ENCODE peak calls at places on chromosomes 6 and 20, in eight cellular contexts. One of them, this sample, is unnamed.

GRCh38 chr20:31823360-31824124 is 4.4 kb downstream of the MYLK2 start:
- DNase-seq in brain microvascular endothelial cell: peak
- DNase-seq in adrenal gland: no peak
- DNase-seq in Panc1: no peak
- DNase-seq in mammary epithelial cell: no peak
- DNase-seq in body of pancreas: no peak
- DNase-seq in endothelial cell of umbilical vein: peak
- DNase-seq in PC-9: no peak
- DNase-seq in this sample: no peak

GRCh38 chr20:14700641-14700965 is 363.2 kb upstream of the FLRT3 start:
- DNase-seq in endothelial cell of umbilical vein: no peak
- DNase-seq in mammary epithelial cell: peak
- DNase-seq in brain microvascular endothelial cell: no peak
- DNase-seq in body of pancreas: no peak
- DNase-seq in PC-9: no peak
- DNase-seq in adrenal gland: no peak
- DNase-seq in Panc1: no peak
- DNase-seq in this sample: no peak

GRCh38 chr20:46073443-46073842 is 16.3 kb downstream of the NCOA5 start:
- DNase-seq in endothelial cell of umbilical vein: no peak
- DNase-seq in brain microvascular endothelial cell: no peak
- DNase-seq in body of pancreas: no peak
- DNase-seq in adrenal gland: no peak
- DNase-seq in PC-9: peak
- DNase-seq in mammary epithelial cell: peak
- DNase-seq in Panc1: no peak
- DNase-seq in this sample: no peak

GRCh38 chr6:169087436-169088046 is 166.1 kb downstream of the THBS2 start:
- DNase-seq in endothelial cell of umbilical vein: no peak
- DNase-seq in Panc1: no peak
- DNase-seq in brain microvascular endothelial cell: no peak
- DNase-seq in body of pancreas: no peak
- DNase-seq in PC-9: no peak
- DNase-seq in adrenal gland: no peak
- DNase-seq in mammary epithelial cell: no peak
- DNase-seq in this sample: no peak

GRCh38 chr6:16136536-16137450 is 7.9 kb downstream of the MYLIP start:
- DNase-seq in adrenal gland: no peak
- DNase-seq in brain microvascular endothelial cell: peak
- DNase-seq in mammary epithelial cell: peak
- DNase-seq in body of pancreas: no peak
- DNase-seq in endothelial cell of umbilical vein: peak
- DNase-seq in PC-9: peak
- DNase-seq in Panc1: no peak
- DNase-seq in this sample: peak

GRCh38 chr6:11772109-11772830 is 6.3 kb downstream of the ADTRP start:
- DNase-seq in adrenal gland: no peak
- DNase-seq in PC-9: peak
- DNase-seq in brain microvascular endothelial cell: peak
- DNase-seq in endothelial cell of umbilical vein: peak
- DNase-seq in mammary epithelial cell: peak
- DNase-seq in Panc1: no peak
- DNase-seq in body of pancreas: no peak
- DNase-seq in this sample: no peak

GRCh38 chr20:54148947-54149764 is 24.6 kb downstream of the CYP24A1 start:
- DNase-seq in mammary epithelial cell: peak
- DNase-seq in adrenal gland: no peak
- DNase-seq in brain microvascular endothelial cell: no peak
- DNase-seq in endothelial cell of umbilical vein: no peak
- DNase-seq in PC-9: peak
- DNase-seq in body of pancreas: no peak
- DNase-seq in Panc1: no peak
- DNase-seq in this sample: no peak

GRCh38 chr6:106377061-106377540 is 16.6 kb downstream of the CRYBG1 start:
- DNase-seq in body of pancreas: no peak
- DNase-seq in brain microvascular endothelial cell: peak
- DNase-seq in adrenal gland: no peak
- DNase-seq in Panc1: no peak
- DNase-seq in endothelial cell of umbilical vein: peak
- DNase-seq in PC-9: no peak
- DNase-seq in mammary epithelial cell: peak
- DNase-seq in this sample: no peak

GRCh38 chr6:140773276-140773675 is 1359.4 kb upstream of the GJE1 start:
- DNase-seq in adrenal gland: no peak
- DNase-seq in brain microvascular endothelial cell: peak
- DNase-seq in endothelial cell of umbilical vein: peak
- DNase-seq in Panc1: no peak
- DNase-seq in mammary epithelial cell: no peak
- DNase-seq in body of pancreas: no peak
- DNase-seq in PC-9: no peak
- DNase-seq in this sample: no peak

GRCh38 chr6:129312865-129313264 is 397.1 kb downstream of the ARHGAP18 start:
- DNase-seq in brain microvascular endothelial cell: peak
- DNase-seq in body of pancreas: no peak
- DNase-seq in adrenal gland: no peak
- DNase-seq in Panc1: no peak
- DNase-seq in PC-9: peak
- DNase-seq in mammary epithelial cell: peak
- DNase-seq in endothelial cell of umbilical vein: no peak
- DNase-seq in this sample: peak

GRCh38 chr6:167094436-167094819 is 28.5 kb upstream of the CCR6 start:
- DNase-seq in adrenal gland: no peak
- DNase-seq in endothelial cell of umbilical vein: no peak
- DNase-seq in Panc1: no peak
- DNase-seq in mammary epithelial cell: no peak
- DNase-seq in body of pancreas: no peak
- DNase-seq in PC-9: no peak
- DNase-seq in brain microvascular endothelial cell: peak
- DNase-seq in this sample: no peak

GRCh38 chr6:81787313-81788068 is 35.0 kb upstream of the TENT5A start:
- DNase-seq in PC-9: peak
- DNase-seq in mammary epithelial cell: peak
- DNase-seq in body of pancreas: no peak
- DNase-seq in endothelial cell of umbilical vein: no peak
- DNase-seq in adrenal gland: no peak
- DNase-seq in brain microvascular endothelial cell: no peak
- DNase-seq in Panc1: no peak
- DNase-seq in this sample: no peak

GRCh38 chr6:12528581-12529363 is 187.8 kb upstream of the PHACTR1 start:
- DNase-seq in PC-9: no peak
- DNase-seq in endothelial cell of umbilical vein: peak
- DNase-seq in mammary epithelial cell: no peak
- DNase-seq in body of pancreas: no peak
- DNase-seq in brain microvascular endothelial cell: no peak
- DNase-seq in adrenal gland: no peak
- DNase-seq in Panc1: no peak
- DNase-seq in this sample: no peak

GRCh38 chr20:36435799-36436541 is 105.3 kb upstream of the MYL9 start:
- DNase-seq in mammary epithelial cell: peak
- DNase-seq in adrenal gland: peak
- DNase-seq in body of pancreas: peak
- DNase-seq in PC-9: no peak
- DNase-seq in Panc1: peak
- DNase-seq in brain microvascular endothelial cell: peak
- DNase-seq in endothelial cell of umbilical vein: peak
- DNase-seq in this sample: peak

GRCh38 chr20:32539817-32540675 is 45.1 kb downstream of the NOL4L start:
- DNase-seq in mammary epithelial cell: no peak
- DNase-seq in PC-9: peak
- DNase-seq in Panc1: no peak
- DNase-seq in body of pancreas: no peak
- DNase-seq in endothelial cell of umbilical vein: no peak
- DNase-seq in adrenal gland: no peak
- DNase-seq in brain microvascular endothelial cell: no peak
- DNase-seq in this sample: no peak

GRCh38 chr6:53979468-53980067 is 131.7 kb upstream of the MLIP start:
- DNase-seq in mammary epithelial cell: no peak
- DNase-seq in Panc1: peak
- DNase-seq in PC-9: peak
- DNase-seq in endothelial cell of umbilical vein: peak
- DNase-seq in body of pancreas: no peak
- DNase-seq in adrenal gland: peak
- DNase-seq in brain microvascular endothelial cell: peak
- DNase-seq in this sample: no peak

GRCh38 chr6:128284128-128284527 is 236.3 kb downstream of the PTPRK start:
- DNase-seq in mammary epithelial cell: no peak
- DNase-seq in PC-9: no peak
- DNase-seq in adrenal gland: no peak
- DNase-seq in body of pancreas: no peak
- DNase-seq in brain microvascular endothelial cell: no peak
- DNase-seq in Panc1: no peak
- DNase-seq in endothelial cell of umbilical vein: no peak
- DNase-seq in this sample: no peak

GRCh38 chr6:7216941-7217621 is 95.9 kb downstream of the SSR1 start:
- DNase-seq in brain microvascular endothelial cell: no peak
- DNase-seq in Panc1: no peak
- DNase-seq in body of pancreas: peak
- DNase-seq in adrenal gland: no peak
- DNase-seq in endothelial cell of umbilical vein: no peak
- DNase-seq in PC-9: peak
- DNase-seq in mammary epithelial cell: peak
- DNase-seq in this sample: peak

GRCh38 chr20:43988867-43989266 is 74.2 kb downstream of the TOX2 start:
- DNase-seq in body of pancreas: no peak
- DNase-seq in Panc1: no peak
- DNase-seq in adrenal gland: no peak
- DNase-seq in PC-9: no peak
- DNase-seq in brain microvascular endothelial cell: peak
- DNase-seq in mammary epithelial cell: no peak
- DNase-seq in endothelial cell of umbilical vein: no peak
- DNase-seq in this sample: no peak
- TF ChIP-seq CTCF in body of pancreas: no peak
- TF ChIP-seq CTCF in Panc1: no peak
- TF ChIP-seq CTCF in adrenal gland: no peak
- TF ChIP-seq CTCF in PC-9: no peak
- TF ChIP-seq CTCF in brain microvascular endothelial cell: peak
- TF ChIP-seq CTCF in mammary epithelial cell: peak
- TF ChIP-seq CTCF in endothelial cell of umbilical vein: no peak
- TF ChIP-seq CTCF in this sample: no peak

GRCh38 chr6:51553246-51554015 is 534.0 kb downstream of the PKHD1 start:
- DNase-seq in endothelial cell of umbilical vein: no peak
- DNase-seq in mammary epithelial cell: no peak
- DNase-seq in adrenal gland: peak
- DNase-seq in brain microvascular endothelial cell: no peak
- DNase-seq in Panc1: no peak
- DNase-seq in PC-9: no peak
- DNase-seq in body of pancreas: no peak
- DNase-seq in this sample: no peak

GRCh38 chr6:51554029-51554428 is 533.4 kb downstream of the PKHD1 start:
- DNase-seq in body of pancreas: no peak
- DNase-seq in mammary epithelial cell: no peak
- DNase-seq in Panc1: no peak
- DNase-seq in endothelial cell of umbilical vein: no peak
- DNase-seq in PC-9: no peak
- DNase-seq in adrenal gland: no peak
- DNase-seq in brain microvascular endothelial cell: no peak
- DNase-seq in this sample: no peak

GRCh38 chr6:51552400-51552799 is 535.0 kb downstream of the PKHD1 start:
- DNase-seq in PC-9: no peak
- DNase-seq in adrenal gland: no peak
- DNase-seq in body of pancreas: no peak
- DNase-seq in endothelial cell of umbilical vein: no peak
- DNase-seq in brain microvascular endothelial cell: no peak
- DNase-seq in mammary epithelial cell: no peak
- DNase-seq in Panc1: no peak
- DNase-seq in this sample: no peak

DNA sequence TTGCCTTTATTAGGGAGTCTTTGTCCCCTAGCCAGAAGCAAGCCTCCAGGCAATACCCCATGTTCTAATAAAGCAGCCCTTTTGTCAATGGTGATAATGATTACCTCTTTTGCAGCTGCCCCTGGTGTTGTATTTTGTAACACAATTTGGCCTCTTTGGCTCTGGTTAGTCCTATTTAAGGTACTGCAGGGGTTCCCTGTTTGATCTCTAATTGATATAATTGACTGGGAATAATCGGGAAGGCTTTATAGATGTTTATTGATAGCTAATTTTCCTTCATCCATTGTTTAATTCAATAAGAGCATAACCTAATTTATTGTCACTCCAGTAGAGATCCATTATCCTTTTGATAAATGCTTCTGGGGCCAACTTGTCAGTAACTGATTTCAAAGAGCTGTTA is 537.2 kb downstream of the PKHD1 start:
- DNase-seq in body of pancreas: no peak
- DNase-seq in mammary epithelial cell: no peak
- DNase-seq in PC-9: no peak
- DNase-seq in endothelial cell of umbilical vein: no peak
- DNase-seq in Panc1: no peak
- DNase-seq in brain microvascular endothelial cell: no peak
- DNase-seq in adrenal gland: no peak
- DNase-seq in this sample: no peak
- H3K27ac ChIP-seq in body of pancreas: no peak
- H3K27ac ChIP-seq in mammary epithelial cell: no peak
- H3K27ac ChIP-seq in PC-9: no peak
- H3K27ac ChIP-seq in endothelial cell of umbilical vein: no peak
- H3K27ac ChIP-seq in Panc1: no peak
- H3K27ac ChIP-seq in brain microvascular endothelial cell: no peak
- H3K27ac ChIP-seq in adrenal gland: no peak
- H3K27ac ChIP-seq in this sample: no peak

GRCh38 chr6:31738048-31738979 is 1.5 kb upstream of the MSH5 start:
- DNase-seq in body of pancreas: peak
- DNase-seq in Panc1: no peak
- DNase-seq in brain microvascular endothelial cell: peak
- DNase-seq in adrenal gland: peak
- DNase-seq in mammary epithelial cell: peak
- DNase-seq in endothelial cell of umbilical vein: peak
- DNase-seq in PC-9: peak
- DNase-seq in this sample: no peak
- TF ChIP-seq CTCF in body of pancreas: no peak
- TF ChIP-seq CTCF in Panc1: no peak
- TF ChIP-seq CTCF in brain microvascular endothelial cell: peak
- TF ChIP-seq CTCF in adrenal gland: no peak
- TF ChIP-seq CTCF in mammary epithelial cell: peak
- TF ChIP-seq CTCF in endothelial cell of umbilical vein: no peak
- TF ChIP-seq CTCF in PC-9: peak
- TF ChIP-seq CTCF in this sample: no peak

GRCh38 chr20:49595811-49596545 is 28.0 kb upstream of the PTGIS start:
- DNase-seq in PC-9: peak
- DNase-seq in body of pancreas: no peak
- DNase-seq in adrenal gland: no peak
- DNase-seq in endothelial cell of umbilical vein: peak
- DNase-seq in Panc1: no peak
- DNase-seq in mammary epithelial cell: no peak
- DNase-seq in brain microvascular endothelial cell: peak
- DNase-seq in this sample: no peak

GRCh38 chr20:49593441-49594142 is 25.7 kb upstream of the PTGIS start:
- DNase-seq in PC-9: no peak
- DNase-seq in endothelial cell of umbilical vein: no peak
- DNase-seq in body of pancreas: no peak
- DNase-seq in mammary epithelial cell: no peak
- DNase-seq in Panc1: no peak
- DNase-seq in brain microvascular endothelial cell: no peak
- DNase-seq in adrenal gland: no peak
- DNase-seq in this sample: no peak

GRCh38 chr20:49595346-49595745 is 27.4 kb upstream of the PTGIS start:
- DNase-seq in mammary epithelial cell: no peak
- DNase-seq in brain microvascular endothelial cell: no peak
- DNase-seq in adrenal gland: no peak
- DNase-seq in endothelial cell of umbilical vein: no peak
- DNase-seq in PC-9: no peak
- DNase-seq in body of pancreas: no peak
- DNase-seq in Panc1: no peak
- DNase-seq in this sample: no peak

GRCh38 chr20:49594929-49595311 is 27.0 kb upstream of the PTGIS start:
- DNase-seq in PC-9: no peak
- DNase-seq in Panc1: no peak
- DNase-seq in brain microvascular endothelial cell: no peak
- DNase-seq in body of pancreas: no peak
- DNase-seq in mammary epithelial cell: no peak
- DNase-seq in adrenal gland: no peak
- DNase-seq in endothelial cell of umbilical vein: no peak
- DNase-seq in this sample: no peak

GRCh38 chr20:49594143-49594928 is 26.4 kb upstream of the PTGIS start:
- DNase-seq in adrenal gland: no peak
- DNase-seq in mammary epithelial cell: peak
- DNase-seq in endothelial cell of umbilical vein: peak
- DNase-seq in PC-9: peak
- DNase-seq in Panc1: no peak
- DNase-seq in body of pancreas: no peak
- DNase-seq in brain microvascular endothelial cell: peak
- DNase-seq in this sample: peak
- H3K27ac ChIP-seq in adrenal gland: peak
- H3K27ac ChIP-seq in mammary epithelial cell: no peak
- H3K27ac ChIP-seq in endothelial cell of umbilical vein: no peak
- H3K27ac ChIP-seq in PC-9: peak
- H3K27ac ChIP-seq in Panc1: peak
- H3K27ac ChIP-seq in body of pancreas: no peak
- H3K27ac ChIP-seq in brain microvascular endothelial cell: peak
- H3K27ac ChIP-seq in this sample: no peak